ENCODE peak calls at places on chromosomes 6 and 20, in six cellular contexts. One of them, this sample, is unnamed.

GRCh38 chr20:44938637-44939036 is 21.6 kb downstream of the TOMM34 start:
- DNase-seq in breast epithelium: no peak
- DNase-seq in gastrocnemius medialis: no peak
- DNase-seq in endothelial cell of umbilical vein: peak
- DNase-seq in heart left ventricle: no peak
- DNase-seq in body of pancreas: no peak
- DNase-seq in this sample: peak

GRCh38 chr20:25014816-25015215 is 22.3 kb upstream of the APMAP start:
- DNase-seq in breast epithelium: peak
- DNase-seq in gastrocnemius medialis: no peak
- DNase-seq in endothelial cell of umbilical vein: no peak
- DNase-seq in heart left ventricle: peak
- DNase-seq in body of pancreas: peak
- DNase-seq in this sample: no peak

GRCh38 chr6:149028767-149029405 is 282.1 kb downstream of the UST start:
- DNase-seq in breast epithelium: no peak
- DNase-seq in gastrocnemius medialis: peak
- DNase-seq in endothelial cell of umbilical vein: peak
- DNase-seq in heart left ventricle: peak
- DNase-seq in body of pancreas: peak
- DNase-seq in this sample: peak

GRCh38 chr20:10557685-10558084 is 116.1 kb downstream of the JAG1 start:
- DNase-seq in breast epithelium: no peak
- DNase-seq in gastrocnemius medialis: no peak
- DNase-seq in endothelial cell of umbilical vein: no peak
- DNase-seq in heart left ventricle: no peak
- DNase-seq in body of pancreas: no peak
- DNase-seq in this sample: no peak

GRCh38 chr20:63690898-63691710 is 5.3 kb upstream of the TNFRSF6B start:
- DNase-seq in breast epithelium: no peak
- DNase-seq in gastrocnemius medialis: no peak
- DNase-seq in endothelial cell of umbilical vein: no peak
- DNase-seq in heart left ventricle: no peak
- DNase-seq in body of pancreas: no peak
- DNase-seq in this sample: no peak

GRCh38 chr6:147868493-147869222 is 360.2 kb downstream of the SAMD5 start:
- DNase-seq in breast epithelium: no peak
- DNase-seq in gastrocnemius medialis: no peak
- DNase-seq in endothelial cell of umbilical vein: peak
- DNase-seq in heart left ventricle: no peak
- DNase-seq in body of pancreas: no peak
- DNase-seq in this sample: no peak

GRCh38 chr6:10042280-10042679 is 372.6 kb downstream of the TFAP2A start:
- DNase-seq in breast epithelium: no peak
- DNase-seq in gastrocnemius medialis: no peak
- DNase-seq in endothelial cell of umbilical vein: no peak
- DNase-seq in heart left ventricle: no peak
- DNase-seq in body of pancreas: no peak
- DNase-seq in this sample: no peak

GRCh38 chr6:79215233-79215824 is 19.2 kb downstream of the HMGN3 start:
- DNase-seq in breast epithelium: no peak
- DNase-seq in gastrocnemius medialis: no peak
- DNase-seq in endothelial cell of umbilical vein: no peak
- DNase-seq in heart left ventricle: no peak
- DNase-seq in body of pancreas: no peak
- DNase-seq in this sample: no peak

GRCh38 chr6:147508073-147508870 is at the start of gene SAMD5:
- DNase-seq in breast epithelium: no peak
- DNase-seq in gastrocnemius medialis: no peak
- DNase-seq in endothelial cell of umbilical vein: peak
- DNase-seq in heart left ventricle: peak
- DNase-seq in body of pancreas: peak
- DNase-seq in this sample: peak

GRCh38 chr6:34672657-34673043 is 23.9 kb downstream of the ILRUN start:
- DNase-seq in breast epithelium: no peak
- DNase-seq in gastrocnemius medialis: no peak
- DNase-seq in endothelial cell of umbilical vein: peak
- DNase-seq in heart left ventricle: no peak
- DNase-seq in body of pancreas: no peak
- DNase-seq in this sample: no peak

GRCh38 chr6:34674268-34674639 is 22.3 kb downstream of the ILRUN start:
- DNase-seq in breast epithelium: no peak
- DNase-seq in gastrocnemius medialis: no peak
- DNase-seq in endothelial cell of umbilical vein: no peak
- DNase-seq in heart left ventricle: no peak
- DNase-seq in body of pancreas: no peak
- DNase-seq in this sample: no peak

GRCh38 chr6:34671362-34671761 is 25.2 kb downstream of the ILRUN start:
- DNase-seq in breast epithelium: no peak
- DNase-seq in gastrocnemius medialis: no peak
- DNase-seq in endothelial cell of umbilical vein: no peak
- DNase-seq in heart left ventricle: no peak
- DNase-seq in body of pancreas: no peak
- DNase-seq in this sample: no peak

GRCh38 chr6:34671801-34672656 is 24.5 kb downstream of the ILRUN start:
- DNase-seq in breast epithelium: no peak
- DNase-seq in gastrocnemius medialis: no peak
- DNase-seq in endothelial cell of umbilical vein: peak
- DNase-seq in heart left ventricle: no peak
- DNase-seq in body of pancreas: no peak
- DNase-seq in this sample: no peak

DNA sequence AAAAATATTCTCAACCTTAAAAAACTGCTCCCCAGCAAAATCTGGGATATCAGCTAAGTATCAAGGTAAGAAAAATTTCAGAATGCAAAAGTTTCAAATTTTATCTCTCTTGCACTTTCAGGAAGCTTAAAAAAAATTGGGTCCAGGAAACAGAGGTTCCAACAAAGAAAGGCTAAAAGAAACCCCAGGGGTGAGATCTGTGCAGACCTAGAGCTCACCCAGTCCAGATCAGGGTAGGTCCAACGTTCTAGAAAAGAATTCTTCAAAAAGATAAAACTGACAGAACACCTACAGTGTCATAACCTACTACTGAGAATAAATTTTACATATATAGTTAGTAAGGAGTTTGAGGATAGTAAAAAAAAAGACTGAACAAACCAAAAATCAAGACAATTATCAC is 23.5 kb downstream of the ILRUN start:
- DNase-seq in breast epithelium: no peak
- DNase-seq in gastrocnemius medialis: no peak
- DNase-seq in endothelial cell of umbilical vein: peak
- DNase-seq in heart left ventricle: no peak
- DNase-seq in body of pancreas: no peak
- DNase-seq in this sample: no peak
- H3K4me3 ChIP-seq in breast epithelium: no peak
- H3K4me3 ChIP-seq in gastrocnemius medialis: no peak
- H3K4me3 ChIP-seq in endothelial cell of umbilical vein: no peak
- H3K4me3 ChIP-seq in heart left ventricle: no peak
- H3K4me3 ChIP-seq in body of pancreas: no peak
- H3K4me3 ChIP-seq in this sample: no peak

DNA sequence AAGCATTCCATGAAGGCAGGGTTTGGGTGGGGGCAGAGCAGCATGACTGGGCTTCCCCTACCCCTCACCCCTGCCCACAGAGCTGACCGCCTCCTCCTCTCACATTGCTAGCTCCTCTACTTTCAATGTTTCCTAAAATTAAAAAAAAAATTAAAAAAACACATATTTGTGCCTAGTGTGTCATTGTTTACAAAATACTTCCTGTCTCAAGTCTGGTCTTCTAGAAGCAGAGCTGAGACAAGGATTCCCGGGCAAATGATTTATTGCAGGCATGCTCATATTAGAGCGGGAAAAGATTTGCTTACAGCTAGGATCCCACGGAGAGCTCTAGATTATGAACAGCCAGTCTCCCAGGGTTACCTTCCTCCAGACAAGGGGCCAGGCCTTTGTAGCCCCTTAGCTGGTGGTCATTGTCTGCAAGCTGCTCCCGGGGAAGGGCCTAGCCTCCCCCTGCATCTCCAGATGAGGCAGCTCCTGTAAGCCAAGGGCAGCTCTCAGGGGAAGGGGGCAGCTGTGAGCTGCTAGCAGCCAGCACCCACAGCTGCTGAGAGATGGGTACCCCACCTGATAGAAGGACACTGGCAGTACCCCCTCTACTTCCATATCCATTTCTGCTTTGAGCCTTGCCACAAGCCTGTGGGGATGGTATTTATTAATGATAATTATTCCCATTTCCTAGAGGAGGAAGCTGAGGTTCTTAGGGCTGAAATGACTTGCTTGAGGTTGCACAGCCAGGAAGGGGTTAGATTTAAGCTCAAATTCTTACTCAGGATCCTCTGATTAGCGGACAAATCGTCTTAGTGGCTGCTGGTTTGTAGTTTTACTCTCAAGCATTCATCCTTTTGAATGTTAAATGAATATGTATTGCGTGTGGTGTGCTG is 9.5 kb downstream of the PACSIN1 start:
- DNase-seq in breast epithelium: no peak
- DNase-seq in gastrocnemius medialis: no peak
- DNase-seq in endothelial cell of umbilical vein: no peak
- DNase-seq in heart left ventricle: no peak
- DNase-seq in body of pancreas: no peak
- DNase-seq in this sample: no peak
- TF ChIP-seq POLR2A in breast epithelium: no peak
- TF ChIP-seq POLR2A in gastrocnemius medialis: no peak
- TF ChIP-seq POLR2A in endothelial cell of umbilical vein: no peak
- TF ChIP-seq POLR2A in heart left ventricle: no peak
- TF ChIP-seq POLR2A in body of pancreas: no peak
- TF ChIP-seq POLR2A in this sample: no peak

GRCh38 chr6:14192186-14192788 is 74.7 kb downstream of the CD83 start:
- DNase-seq in breast epithelium: no peak
- DNase-seq in gastrocnemius medialis: no peak
- DNase-seq in endothelial cell of umbilical vein: no peak
- DNase-seq in heart left ventricle: no peak
- DNase-seq in body of pancreas: no peak
- DNase-seq in this sample: no peak
- TF ChIP-seq CTCF in breast epithelium: no peak
- TF ChIP-seq CTCF in gastrocnemius medialis: no peak
- TF ChIP-seq CTCF in endothelial cell of umbilical vein: no peak
- TF ChIP-seq CTCF in heart left ventricle: peak
- TF ChIP-seq CTCF in body of pancreas: no peak
- TF ChIP-seq CTCF in this sample: no peak

DNA sequence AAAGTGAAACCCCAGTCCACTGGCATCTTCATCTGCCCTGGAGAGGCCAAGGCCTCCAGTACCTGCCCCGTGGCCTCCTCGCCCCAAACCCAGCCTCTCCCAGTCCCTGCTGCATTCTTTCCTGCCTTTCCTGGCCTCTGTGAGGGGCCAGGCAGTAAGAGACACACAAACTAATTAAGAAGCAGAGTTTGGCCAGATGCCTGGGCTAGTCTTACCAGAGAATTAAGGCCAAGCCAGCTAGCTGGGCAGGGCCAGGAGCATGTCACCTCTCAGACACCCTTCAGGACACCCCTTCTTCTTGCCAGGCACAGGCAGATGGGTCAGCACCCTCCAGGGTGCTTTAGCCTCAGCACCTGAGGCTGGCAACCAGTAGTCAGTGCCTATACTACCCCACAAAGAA is 2.4 kb downstream of the MDGA1 start:
- DNase-seq in breast epithelium: no peak
- DNase-seq in gastrocnemius medialis: no peak
- DNase-seq in endothelial cell of umbilical vein: no peak
- DNase-seq in heart left ventricle: no peak
- DNase-seq in body of pancreas: no peak
- DNase-seq in this sample: no peak
- H3K4me3 ChIP-seq in breast epithelium: no peak
- H3K4me3 ChIP-seq in gastrocnemius medialis: peak
- H3K4me3 ChIP-seq in endothelial cell of umbilical vein: no peak
- H3K4me3 ChIP-seq in heart left ventricle: no peak
- H3K4me3 ChIP-seq in body of pancreas: no peak
- H3K4me3 ChIP-seq in this sample: no peak

GRCh38 chr6:110876170-110876773 is 1.7 kb downstream of the AMD1 start:
- DNase-seq in breast epithelium: peak
- DNase-seq in gastrocnemius medialis: peak
- DNase-seq in endothelial cell of umbilical vein: peak
- DNase-seq in heart left ventricle: peak
- DNase-seq in body of pancreas: peak
- DNase-seq in this sample: peak
- TF ChIP-seq POLR2A in breast epithelium: peak
- TF ChIP-seq POLR2A in gastrocnemius medialis: peak
- TF ChIP-seq POLR2A in endothelial cell of umbilical vein: peak
- TF ChIP-seq POLR2A in heart left ventricle: peak
- TF ChIP-seq POLR2A in body of pancreas: peak
- TF ChIP-seq POLR2A in this sample: peak

GRCh38 chr6:13575377-13575775 is 975 bp downstream of the SIRT5 start:
- DNase-seq in breast epithelium: no peak
- DNase-seq in gastrocnemius medialis: no peak
- DNase-seq in endothelial cell of umbilical vein: no peak
- DNase-seq in heart left ventricle: no peak
- DNase-seq in body of pancreas: no peak
- DNase-seq in this sample: no peak
- TF ChIP-seq CTCF in breast epithelium: peak
- TF ChIP-seq CTCF in gastrocnemius medialis: peak
- TF ChIP-seq CTCF in endothelial cell of umbilical vein: no peak
- TF ChIP-seq CTCF in heart left ventricle: peak
- TF ChIP-seq CTCF in body of pancreas: peak
- TF ChIP-seq CTCF in this sample: no peak

GRCh38 chr6:170279977-170280688 is 10.7 kb downstream of the DLL1 start:
- DNase-seq in breast epithelium: no peak
- DNase-seq in gastrocnemius medialis: peak
- DNase-seq in endothelial cell of umbilical vein: peak
- DNase-seq in heart left ventricle: no peak
- DNase-seq in body of pancreas: peak
- DNase-seq in this sample: peak
- H3K4me3 ChIP-seq in breast epithelium: peak
- H3K4me3 ChIP-seq in gastrocnemius medialis: peak
- H3K4me3 ChIP-seq in endothelial cell of umbilical vein: peak
- H3K4me3 ChIP-seq in heart left ventricle: peak
- H3K4me3 ChIP-seq in body of pancreas: no peak
- H3K4me3 ChIP-seq in this sample: peak